ENCODE peak calls at places on chromosomes 3 and 15, in seven cellular contexts. One of them, this sample, is unnamed.

GRCh38 chr15:27865323-27865922 is 233.7 kb downstream of the OCA2 start:
- DNase-seq in NCI-H345: peak; percentile 2
- DNase-seq in GM12892: no peak
- DNase-seq in effector memory CD4-positive, alpha-beta T cell: no peak
- DNase-seq in NT2/D1: no peak
- DNase-seq in neural crest cell: no peak
- DNase-seq in lower lobe of right lung: no peak
- DNase-seq in this sample: no peak

GRCh38 chr15:97023131-97023844 is 692.8 kb downstream of the NR2F2 start:
- DNase-seq in NCI-H345: no peak
- DNase-seq in GM12892: no peak
- DNase-seq in effector memory CD4-positive, alpha-beta T cell: no peak
- DNase-seq in NT2/D1: no peak
- DNase-seq in neural crest cell: no peak
- DNase-seq in lower lobe of right lung: no peak
- DNase-seq in this sample: no peak

GRCh38 chr15:63288778-63289378 is 11.5 kb downstream of the APH1B start:
- DNase-seq in NCI-H345: peak; percentile 30
- DNase-seq in GM12892: no peak
- DNase-seq in effector memory CD4-positive, alpha-beta T cell: no peak
- DNase-seq in NT2/D1: no peak
- DNase-seq in neural crest cell: no peak
- DNase-seq in lower lobe of right lung: no peak
- DNase-seq in this sample: no peak

GRCh38 chr3:102630531-102630930 is 195.7 kb downstream of the ZPLD1 start:
- DNase-seq in NCI-H345: no peak
- DNase-seq in GM12892: no peak
- DNase-seq in effector memory CD4-positive, alpha-beta T cell: no peak
- DNase-seq in NT2/D1: no peak
- DNase-seq in neural crest cell: no peak
- DNase-seq in lower lobe of right lung: no peak
- DNase-seq in this sample: no peak

GRCh38 chr15:29043731-29044485 is 158.1 kb downstream of the APBA2 start:
- DNase-seq in NCI-H345: no peak
- DNase-seq in GM12892: no peak
- DNase-seq in effector memory CD4-positive, alpha-beta T cell: no peak
- DNase-seq in NT2/D1: no peak
- DNase-seq in neural crest cell: no peak
- DNase-seq in lower lobe of right lung: no peak
- DNase-seq in this sample: peak; percentile 55

GRCh38 chr3:14297784-14298236 is 104.6 kb upstream of the SLC6A6 start:
- DNase-seq in NCI-H345: no peak
- DNase-seq in GM12892: no peak
- DNase-seq in effector memory CD4-positive, alpha-beta T cell: no peak
- DNase-seq in NT2/D1: no peak
- DNase-seq in neural crest cell: no peak
- DNase-seq in lower lobe of right lung: no peak
- DNase-seq in this sample: no peak

GRCh38 chr3:134004841-134005240 is 24.9 kb downstream of the SLCO2A1 start:
- DNase-seq in NCI-H345: no peak
- DNase-seq in GM12892: no peak
- DNase-seq in effector memory CD4-positive, alpha-beta T cell: no peak
- DNase-seq in NT2/D1: no peak
- DNase-seq in neural crest cell: no peak
- DNase-seq in lower lobe of right lung: no peak
- DNase-seq in this sample: no peak

GRCh38 chr3:87792532-87793321 is 266.1 kb downstream of the CGGBP1 start:
- DNase-seq in NCI-H345: peak; percentile 4
- DNase-seq in GM12892: no peak
- DNase-seq in effector memory CD4-positive, alpha-beta T cell: no peak
- DNase-seq in NT2/D1: no peak
- DNase-seq in neural crest cell: peak; percentile 26
- DNase-seq in lower lobe of right lung: peak; percentile 47
- DNase-seq in this sample: no peak

GRCh38 chr15:40240619-40241304 is 1.9 kb downstream of the PAK6 start:
- DNase-seq in NCI-H345: no peak
- DNase-seq in GM12892: no peak
- DNase-seq in effector memory CD4-positive, alpha-beta T cell: no peak
- DNase-seq in NT2/D1: no peak
- DNase-seq in neural crest cell: no peak
- DNase-seq in lower lobe of right lung: no peak
- DNase-seq in this sample: no peak

GRCh38 chr3:105827959-105828358 is 40.9 kb downstream of the CBLB start:
- DNase-seq in NCI-H345: no peak
- DNase-seq in GM12892: no peak
- DNase-seq in effector memory CD4-positive, alpha-beta T cell: no peak
- DNase-seq in NT2/D1: no peak
- DNase-seq in neural crest cell: no peak
- DNase-seq in lower lobe of right lung: no peak
- DNase-seq in this sample: no peak

GRCh38 chr3:24196526-24196925 is 251.4 kb downstream of the NR1D2 start:
- DNase-seq in NCI-H345: no peak
- DNase-seq in GM12892: no peak
- DNase-seq in effector memory CD4-positive, alpha-beta T cell: no peak
- DNase-seq in NT2/D1: no peak
- DNase-seq in neural crest cell: no peak
- DNase-seq in lower lobe of right lung: no peak
- DNase-seq in this sample: no peak

GRCh38 chr3:129259612-129260477 is 10.4 kb downstream of the COPG1 start:
- DNase-seq in NCI-H345: no peak
- DNase-seq in GM12892: no peak
- DNase-seq in effector memory CD4-positive, alpha-beta T cell: no peak
- DNase-seq in NT2/D1: no peak
- DNase-seq in neural crest cell: no peak
- DNase-seq in lower lobe of right lung: no peak
- DNase-seq in this sample: no peak

GRCh38 chr3:130963878-130964277 is 62.7 kb downstream of the ASTE1 start:
- DNase-seq in NCI-H345: no peak
- DNase-seq in GM12892: no peak
- DNase-seq in effector memory CD4-positive, alpha-beta T cell: no peak
- DNase-seq in NT2/D1: peak; percentile 11
- DNase-seq in neural crest cell: no peak
- DNase-seq in lower lobe of right lung: no peak
- DNase-seq in this sample: no peak